ENCODE peak calls at places on chromosome 3, in five cellular contexts. One of them, this sample, is unnamed.
A peak's percentile ranks its signal among the peaks of the same experiment; 100 is the strongest.

GRCh38 chr3:159488657-159489056 is 500.0 kb upstream of the IL12A start:
- DNase-seq in neural crest cell: no peak
- DNase-seq in progenitor cell of endocrine pancreas: no peak
- DNase-seq in fibroblast of lung: no peak
- DNase-seq in foreskin fibroblast: no peak
- DNase-seq in this sample: no peak

GRCh38 chr3:141810161-141810560 is 47.0 kb downstream of the GRK7 start:
- DNase-seq in neural crest cell: no peak
- DNase-seq in progenitor cell of endocrine pancreas: no peak
- DNase-seq in fibroblast of lung: no peak
- DNase-seq in foreskin fibroblast: no peak
- DNase-seq in this sample: no peak

GRCh38 chr3:16596352-16597032 is 8.7 kb downstream of the DAZL start:
- DNase-seq in neural crest cell: no peak
- DNase-seq in progenitor cell of endocrine pancreas: no peak
- DNase-seq in fibroblast of lung: no peak
- DNase-seq in foreskin fibroblast: no peak
- DNase-seq in this sample: no peak

GRCh38 chr3:100523050-100523760 is 30.8 kb downstream of the TMEM45A start:
- DNase-seq in neural crest cell: no peak
- DNase-seq in progenitor cell of endocrine pancreas: no peak
- DNase-seq in fibroblast of lung: no peak
- DNase-seq in foreskin fibroblast: no peak
- DNase-seq in this sample: no peak

GRCh38 chr3:118842147-118842863 is 192.3 kb downstream of the IGSF11 start:
- DNase-seq in neural crest cell: no peak
- DNase-seq in progenitor cell of endocrine pancreas: no peak
- DNase-seq in fibroblast of lung: peak; percentile 9
- DNase-seq in foreskin fibroblast: peak; percentile 6
- DNase-seq in this sample: no peak

GRCh38 chr3:43223670-43224364 is 62.5 kb upstream of the SNRK start:
- DNase-seq in neural crest cell: no peak
- DNase-seq in progenitor cell of endocrine pancreas: no peak
- DNase-seq in fibroblast of lung: peak; percentile 53
- DNase-seq in foreskin fibroblast: peak; percentile 35
- DNase-seq in this sample: no peak

GRCh38 chr3:135352213-135352612 is 557.2 kb downstream of the EPHB1 start:
- DNase-seq in neural crest cell: no peak
- DNase-seq in progenitor cell of endocrine pancreas: no peak
- DNase-seq in fibroblast of lung: no peak
- DNase-seq in foreskin fibroblast: no peak
- DNase-seq in this sample: no peak

GRCh38 chr3:127706785-127707351 is 34.1 kb downstream of the ABTB1 start:
- DNase-seq in neural crest cell: no peak
- DNase-seq in progenitor cell of endocrine pancreas: no peak
- DNase-seq in fibroblast of lung: no peak
- DNase-seq in foreskin fibroblast: no peak
- DNase-seq in this sample: no peak

GRCh38 chr3:141413387-141414140 is 45.3 kb downstream of the ZBTB38 start:
- DNase-seq in neural crest cell: no peak
- DNase-seq in progenitor cell of endocrine pancreas: no peak
- DNase-seq in fibroblast of lung: no peak
- DNase-seq in foreskin fibroblast: peak; percentile 73
- DNase-seq in this sample: no peak

GRCh38 chr3:129366312-129366831 is 62.1 kb downstream of the EFCAB12 start:
- DNase-seq in neural crest cell: no peak
- DNase-seq in progenitor cell of endocrine pancreas: no peak
- DNase-seq in fibroblast of lung: no peak
- DNase-seq in foreskin fibroblast: no peak
- DNase-seq in this sample: no peak

GRCh38 chr3:24157106-24157505 is 212.0 kb downstream of the NR1D2 start:
- DNase-seq in neural crest cell: no peak
- DNase-seq in progenitor cell of endocrine pancreas: no peak
- DNase-seq in fibroblast of lung: no peak
- DNase-seq in foreskin fibroblast: no peak
- DNase-seq in this sample: no peak

GRCh38 chr3:182816181-182816580 is 22.9 kb downstream of the ATP11B start:
- DNase-seq in neural crest cell: no peak
- DNase-seq in progenitor cell of endocrine pancreas: no peak
- DNase-seq in fibroblast of lung: no peak
- DNase-seq in foreskin fibroblast: no peak
- DNase-seq in this sample: no peak

GRCh38 chr3:30043156-30043555 is 563.2 kb upstream of the TGFBR2 start:
- DNase-seq in neural crest cell: no peak
- DNase-seq in progenitor cell of endocrine pancreas: no peak
- DNase-seq in fibroblast of lung: no peak
- DNase-seq in foreskin fibroblast: no peak
- DNase-seq in this sample: no peak

GRCh38 chr3:187736418-187736871 is 8.8 kb downstream of the BCL6 start:
- DNase-seq in neural crest cell: no peak
- DNase-seq in progenitor cell of endocrine pancreas: no peak
- DNase-seq in fibroblast of lung: peak; percentile 79
- DNase-seq in foreskin fibroblast: peak; percentile 68
- DNase-seq in this sample: no peak

GRCh38 chr3:81214626-81215025 is 546.8 kb downstream of the GBE1 start:
- DNase-seq in neural crest cell: no peak
- DNase-seq in progenitor cell of endocrine pancreas: no peak
- DNase-seq in fibroblast of lung: peak; percentile 51
- DNase-seq in foreskin fibroblast: peak; percentile 29
- DNase-seq in this sample: no peak

GRCh38 chr3:140117111-140117526 is 182.1 kb downstream of the CLSTN2 start:
- DNase-seq in neural crest cell: peak; percentile 3
- DNase-seq in progenitor cell of endocrine pancreas: no peak
- DNase-seq in fibroblast of lung: no peak
- DNase-seq in foreskin fibroblast: peak; percentile 7
- DNase-seq in this sample: no peak

GRCh38 chr3:66609660-66610547 is 109.1 kb upstream of the LRIG1 start:
- DNase-seq in neural crest cell: no peak
- DNase-seq in progenitor cell of endocrine pancreas: no peak
- DNase-seq in fibroblast of lung: peak; percentile 77
- DNase-seq in foreskin fibroblast: peak; percentile 44
- DNase-seq in this sample: no peak

GRCh38 chr3:50324351-50325144 is 2.0 kb upstream of the HYAL2 start:
- DNase-seq in neural crest cell: peak; percentile 79
- DNase-seq in progenitor cell of endocrine pancreas: peak; percentile 65
- DNase-seq in fibroblast of lung: peak; percentile 66
- DNase-seq in foreskin fibroblast: peak; percentile 87
- DNase-seq in this sample: peak; percentile 46

GRCh38 chr3:78633626-78634025 is 1134.2 kb downstream of the ROBO1 start:
- DNase-seq in neural crest cell: no peak
- DNase-seq in progenitor cell of endocrine pancreas: no peak
- DNase-seq in fibroblast of lung: peak; percentile 5
- DNase-seq in foreskin fibroblast: peak; percentile 22
- DNase-seq in this sample: no peak

GRCh38 chr3:55485208-55485791 is 1.8 kb downstream of the WNT5A start:
- DNase-seq in neural crest cell: peak; percentile 80
- DNase-seq in progenitor cell of endocrine pancreas: peak; percentile 69
- DNase-seq in fibroblast of lung: peak; percentile 89
- DNase-seq in foreskin fibroblast: peak; percentile 96
- DNase-seq in this sample: peak; percentile 70
- TF ChIP-seq CTCF in neural crest cell: peak; percentile 89
- TF ChIP-seq CTCF in progenitor cell of endocrine pancreas: peak; percentile 89
- TF ChIP-seq CTCF in fibroblast of lung: peak; percentile 54
- TF ChIP-seq CTCF in foreskin fibroblast: peak; percentile 47
- TF ChIP-seq CTCF in this sample: peak; percentile 93

GRCh38 chr3:105729662-105730061 is 139.2 kb downstream of the CBLB start:
- DNase-seq in neural crest cell: no peak
- DNase-seq in progenitor cell of endocrine pancreas: no peak
- DNase-seq in fibroblast of lung: peak; percentile 64
- DNase-seq in foreskin fibroblast: no peak
- DNase-seq in this sample: no peak

GRCh38 chr3:105731686-105732085 is 137.1 kb downstream of the CBLB start:
- DNase-seq in neural crest cell: no peak
- DNase-seq in progenitor cell of endocrine pancreas: no peak
- DNase-seq in fibroblast of lung: peak; percentile 60
- DNase-seq in foreskin fibroblast: peak; percentile 14
- DNase-seq in this sample: no peak

GRCh38 chr3:105728913-105729312 is 139.9 kb downstream of the CBLB start:
- DNase-seq in neural crest cell: no peak
- DNase-seq in progenitor cell of endocrine pancreas: no peak
- DNase-seq in fibroblast of lung: no peak
- DNase-seq in foreskin fibroblast: no peak
- DNase-seq in this sample: no peak

GRCh38 chr3:105730973-105731372 is 137.8 kb downstream of the CBLB start:
- DNase-seq in neural crest cell: no peak
- DNase-seq in progenitor cell of endocrine pancreas: no peak
- DNase-seq in fibroblast of lung: no peak
- DNase-seq in foreskin fibroblast: no peak
- DNase-seq in this sample: no peak
- TF ChIP-seq CTCF in neural crest cell: no peak
- TF ChIP-seq CTCF in progenitor cell of endocrine pancreas: no peak
- TF ChIP-seq CTCF in fibroblast of lung: no peak
- TF ChIP-seq CTCF in foreskin fibroblast: no peak
- TF ChIP-seq CTCF in this sample: no peak

GRCh38 chr3:51970606-51971300 is 3.1 kb downstream of the ABHD14B start:
- DNase-seq in neural crest cell: no peak
- DNase-seq in progenitor cell of endocrine pancreas: no peak
- DNase-seq in fibroblast of lung: no peak
- DNase-seq in foreskin fibroblast: no peak
- DNase-seq in this sample: no peak
- TF ChIP-seq CTCF in neural crest cell: no peak
- TF ChIP-seq CTCF in progenitor cell of endocrine pancreas: no peak
- TF ChIP-seq CTCF in fibroblast of lung: no peak
- TF ChIP-seq CTCF in foreskin fibroblast: no peak
- TF ChIP-seq CTCF in this sample: no peak

DNA sequence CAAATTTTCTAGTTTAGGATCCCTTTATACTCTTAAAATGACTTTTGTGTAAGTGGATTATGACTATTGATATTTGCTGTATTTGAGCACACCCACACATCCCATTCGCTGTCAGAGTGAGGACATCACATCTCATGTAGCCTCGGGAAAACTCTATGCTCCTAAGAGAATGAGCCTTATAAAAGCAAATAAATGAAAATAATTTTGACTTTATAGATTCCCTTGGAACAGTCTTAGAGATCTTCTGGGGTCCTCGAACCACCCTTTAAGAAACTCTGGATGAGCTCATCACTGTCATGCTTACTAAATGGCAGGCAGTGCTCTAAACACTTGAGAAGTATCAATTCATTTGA is 16.1 kb upstream of the EXOG start:
- DNase-seq in neural crest cell: no peak
- DNase-seq in progenitor cell of endocrine pancreas: no peak
- DNase-seq in fibroblast of lung: no peak
- DNase-seq in foreskin fibroblast: no peak
- DNase-seq in this sample: no peak
- TF ChIP-seq CTCF in neural crest cell: peak; percentile 13
- TF ChIP-seq CTCF in progenitor cell of endocrine pancreas: no peak
- TF ChIP-seq CTCF in fibroblast of lung: no peak
- TF ChIP-seq CTCF in foreskin fibroblast: no peak
- TF ChIP-seq CTCF in this sample: peak; percentile 68

GRCh38 chr3:73143401-73143800 is 81.9 kb downstream of the EBLN2 start:
- DNase-seq in neural crest cell: no peak
- DNase-seq in progenitor cell of endocrine pancreas: no peak
- DNase-seq in fibroblast of lung: no peak
- DNase-seq in foreskin fibroblast: no peak
- DNase-seq in this sample: no peak

GRCh38 chr3:73143821-73144237 is 82.4 kb downstream of the EBLN2 start:
- DNase-seq in neural crest cell: no peak
- DNase-seq in progenitor cell of endocrine pancreas: no peak
- DNase-seq in fibroblast of lung: no peak
- DNase-seq in foreskin fibroblast: peak; percentile 40
- DNase-seq in this sample: no peak

GRCh38 chr3:73144828-73145227 is 83.4 kb downstream of the EBLN2 start:
- DNase-seq in neural crest cell: no peak
- DNase-seq in progenitor cell of endocrine pancreas: no peak
- DNase-seq in fibroblast of lung: no peak
- DNase-seq in foreskin fibroblast: no peak
- DNase-seq in this sample: no peak

GRCh38 chr3:73141531-73141930 is 80.1 kb downstream of the EBLN2 start:
- DNase-seq in neural crest cell: no peak
- DNase-seq in progenitor cell of endocrine pancreas: no peak
- DNase-seq in fibroblast of lung: no peak
- DNase-seq in foreskin fibroblast: peak; percentile 17
- DNase-seq in this sample: no peak

DNA sequence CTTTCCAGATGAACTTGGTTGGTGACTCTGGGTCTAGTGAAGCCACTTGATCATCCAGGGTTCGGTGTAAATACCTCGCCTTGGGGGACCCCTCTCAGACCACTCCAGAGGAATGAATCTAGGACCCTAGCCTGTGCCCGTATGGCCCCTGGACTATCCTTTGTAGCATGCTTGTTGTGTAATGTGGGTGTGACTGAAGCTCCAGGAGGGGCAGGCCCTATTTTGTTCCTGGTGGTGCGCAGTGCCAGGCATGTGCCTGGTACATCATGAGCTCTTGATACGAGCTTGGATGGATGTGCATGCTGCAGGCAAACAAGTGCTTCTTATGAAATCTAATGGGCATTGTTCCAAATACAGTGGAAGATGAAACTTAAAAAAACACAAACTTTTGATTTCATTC is 82.8 kb downstream of the EBLN2 start:
- DNase-seq in neural crest cell: no peak
- DNase-seq in progenitor cell of endocrine pancreas: no peak
- DNase-seq in fibroblast of lung: peak; percentile 17
- DNase-seq in foreskin fibroblast: peak; percentile 43
- DNase-seq in this sample: no peak
- TF ChIP-seq CTCF in neural crest cell: no peak
- TF ChIP-seq CTCF in progenitor cell of endocrine pancreas: no peak
- TF ChIP-seq CTCF in fibroblast of lung: no peak
- TF ChIP-seq CTCF in foreskin fibroblast: no peak
- TF ChIP-seq CTCF in this sample: no peak

GRCh38 chr3:122458992-122459391 is 43.1 kb upstream of the WDR5B start:
- DNase-seq in neural crest cell: no peak
- DNase-seq in progenitor cell of endocrine pancreas: no peak
- DNase-seq in fibroblast of lung: peak; percentile 76
- DNase-seq in foreskin fibroblast: peak; percentile 76
- DNase-seq in this sample: peak; percentile 63
- TF ChIP-seq CTCF in neural crest cell: peak; percentile 63
- TF ChIP-seq CTCF in progenitor cell of endocrine pancreas: peak; percentile 57
- TF ChIP-seq CTCF in fibroblast of lung: peak; percentile 33
- TF ChIP-seq CTCF in foreskin fibroblast: no peak
- TF ChIP-seq CTCF in this sample: peak; percentile 80

GRCh38 chr3:160686955-160687535 is 10.1 kb downstream of the ARL14 start:
- DNase-seq in neural crest cell: no peak
- DNase-seq in progenitor cell of endocrine pancreas: no peak
- DNase-seq in fibroblast of lung: peak; percentile 50
- DNase-seq in foreskin fibroblast: peak; percentile 41
- DNase-seq in this sample: peak; percentile 39
- TF ChIP-seq CTCF in neural crest cell: peak; percentile 63
- TF ChIP-seq CTCF in progenitor cell of endocrine pancreas: peak; percentile 41
- TF ChIP-seq CTCF in fibroblast of lung: no peak
- TF ChIP-seq CTCF in foreskin fibroblast: peak; percentile 28
- TF ChIP-seq CTCF in this sample: peak; percentile 83

DNA sequence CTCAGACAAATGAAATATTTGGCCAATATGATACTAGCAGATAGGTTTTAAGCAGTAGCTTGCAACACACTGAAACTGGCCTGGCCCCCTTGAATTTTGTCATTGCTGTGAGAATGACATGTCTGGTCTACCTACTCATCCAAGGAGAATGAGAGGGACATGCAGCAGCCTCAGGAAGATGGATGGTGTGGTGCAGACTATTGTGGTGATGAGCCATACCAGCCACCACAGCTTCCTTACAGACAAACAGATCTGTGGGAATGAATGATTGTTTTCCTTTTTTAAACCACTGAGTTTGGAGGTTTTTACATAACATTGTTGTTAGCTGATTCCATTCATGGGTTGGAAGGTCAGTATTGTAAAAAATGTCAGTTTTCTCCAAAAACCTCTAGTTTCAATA is 133.7 kb upstream of the POU1F1 start:
- DNase-seq in neural crest cell: no peak
- DNase-seq in progenitor cell of endocrine pancreas: no peak
- DNase-seq in fibroblast of lung: no peak
- DNase-seq in foreskin fibroblast: peak; percentile 55
- DNase-seq in this sample: peak; percentile 41
- TF ChIP-seq CTCF in neural crest cell: no peak
- TF ChIP-seq CTCF in progenitor cell of endocrine pancreas: no peak
- TF ChIP-seq CTCF in fibroblast of lung: no peak
- TF ChIP-seq CTCF in foreskin fibroblast: no peak
- TF ChIP-seq CTCF in this sample: no peak

This sample was measured in HFFc6.